ENCODE peak calls at places on chromosomes 5 and 9, in nine cellular contexts. H is heart right ventricle, T is left ventricle myocardium inferior, C is PC-3, R is mucosa of descending colon, J is ovary, Z is stomach, P is mesothelial cell of epicardium, O is endothelial cell. M is an unnamed sample.

GRCh38 chr5:55903121-55903701 is 52.1 kb downstream of the IL31RA start:
- DNase-seq in J (no peak), C (no peak), R (no peak), Z (no peak), T (no peak), P (no peak), H (no peak), O (no peak), M (peak; percentile 85)

GRCh38 chr5:96259211-96259772 is 173.8 kb downstream of the PCSK1 start:
- DNase-seq in T (no peak), J (no peak), O (no peak), H (no peak), R (no peak), C (peak; percentile 77), Z (no peak), P (no peak), M (no peak)

GRCh38 chr5:42994285-42995151 is 45.6 kb downstream of the ANXA2R start:
- DNase-seq in O (peak; percentile 47), H (peak; percentile 80), R (peak; percentile 88), Z (peak; percentile 78), T (peak; percentile 85), P (peak; percentile 88), J (peak; percentile 85), C (no peak), M (peak; percentile 87)

GRCh38 chr9:36263662-36264061 is 5.4 kb upstream of the GNE start:
- DNase-seq in J (no peak), O (no peak), H (no peak), R (no peak), P (no peak), C (no peak), T (no peak), Z (no peak), M (peak; percentile 13)

GRCh38 chr5:72456391-72457060 is 50.7 kb downstream of the ZNF366 start:
- DNase-seq in P (no peak), O (no peak), H (no peak), T (no peak), J (no peak), C (no peak), R (no peak), Z (no peak), M (no peak)

GRCh38 chr9:127589955-127590370 is 22.1 kb upstream of the STXBP1 start:
- DNase-seq in R (peak; percentile 58), O (peak; percentile 66), T (no peak), Z (peak; percentile 70), C (peak; percentile 71), H (peak; percentile 26), J (peak; percentile 74), P (peak; percentile 67), M (peak; percentile 55)

GRCh38 chr9:81690251-81690851 is 1.0 kb upstream of the TLE1 start:
- DNase-seq in P (peak; percentile 71), R (peak; percentile 80), O (peak; percentile 17), T (no peak), C (peak; percentile 89), J (peak; percentile 64), Z (peak; percentile 70), H (peak; percentile 27), M (peak; percentile 91)

GRCh38 chr5:5886812-5887486 is 464.5 kb downstream of the ICE1 start:
- DNase-seq in T (no peak), O (peak; percentile 76), C (peak; percentile 87), J (no peak), Z (peak; percentile 52), H (peak; percentile 17), R (peak; percentile 50), P (peak; percentile 48), M (no peak)

GRCh38 chr9:35538361-35539234 is 48.7 kb downstream of the RUSC2 start:
- DNase-seq in R (peak; percentile 48), P (peak; percentile 76), C (no peak), Z (peak; percentile 35), H (peak; percentile 76), O (peak; percentile 65), T (peak; percentile 74), J (peak; percentile 81), M (peak; percentile 94)

DNA sequence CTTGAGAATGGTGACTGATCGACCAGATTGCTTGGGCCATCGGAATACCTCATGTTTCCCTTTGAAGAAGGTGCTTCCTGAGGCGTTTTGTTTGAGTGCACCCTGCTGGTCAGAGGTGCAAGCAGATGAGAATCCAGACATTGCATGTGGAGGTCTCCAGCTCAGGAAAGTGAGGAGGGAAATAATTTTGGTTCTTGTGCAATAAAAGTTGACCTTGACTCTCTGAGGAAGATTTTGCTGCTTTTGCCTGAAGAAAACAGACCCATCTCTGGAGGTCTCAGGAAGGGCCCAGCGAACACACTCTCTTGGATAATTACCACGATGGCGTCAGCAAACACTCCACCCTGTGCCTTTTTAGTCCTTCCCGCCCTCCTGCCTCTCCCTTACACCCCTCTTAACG is 69.7 kb downstream of the GRAMD2B start:
- DNase-seq in P (no peak), O (no peak), T (no peak), Z (no peak), J (peak; percentile 72), H (no peak), C (peak; percentile 38), R (no peak), M (no peak)
- TF ChIP-seq CTCF in P (no peak), O (no peak), T (peak; percentile 54), Z (no peak), J (peak; percentile 28), H (peak; percentile 40), C (peak; percentile 60), R (no peak), M (no peak)

GRCh38 chr9:37970301-37971106 is 66.6 kb upstream of the SLC25A51 start:
- DNase-seq in T (no peak), Z (no peak), R (peak; percentile 35), J (no peak), H (no peak), C (no peak), O (no peak), P (no peak), M (no peak)

GRCh38 chr9:37974506-37975173 is 70.7 kb upstream of the SLC25A51 start:
- DNase-seq in C (peak; percentile 89), T (no peak), P (no peak), O (no peak), H (no peak), Z (no peak), J (no peak), R (peak; percentile 19), M (no peak)

GRCh38 chr9:37971691-37972090 is 67.8 kb upstream of the SLC25A51 start:
- DNase-seq in J (no peak), Z (no peak), P (no peak), C (no peak), H (no peak), T (no peak), R (no peak), O (no peak), M (no peak)

GRCh38 chr9:37971107-37971459 is 67.2 kb upstream of the SLC25A51 start:
- DNase-seq in J (no peak), R (peak; percentile 21), P (no peak), T (no peak), Z (no peak), O (no peak), C (peak; percentile 35), H (no peak), M (no peak)

GRCh38 chr9:37972346-37972745 is 68.4 kb upstream of the SLC25A51 start:
- DNase-seq in H (no peak), C (no peak), R (peak; percentile 12), J (no peak), T (no peak), Z (no peak), O (no peak), P (no peak), M (no peak)
- TF ChIP-seq CTCF in H (no peak), C (peak; percentile 19), R (no peak), J (no peak), T (no peak), Z (no peak), O (no peak), P (no peak), M (no peak)

DNA sequence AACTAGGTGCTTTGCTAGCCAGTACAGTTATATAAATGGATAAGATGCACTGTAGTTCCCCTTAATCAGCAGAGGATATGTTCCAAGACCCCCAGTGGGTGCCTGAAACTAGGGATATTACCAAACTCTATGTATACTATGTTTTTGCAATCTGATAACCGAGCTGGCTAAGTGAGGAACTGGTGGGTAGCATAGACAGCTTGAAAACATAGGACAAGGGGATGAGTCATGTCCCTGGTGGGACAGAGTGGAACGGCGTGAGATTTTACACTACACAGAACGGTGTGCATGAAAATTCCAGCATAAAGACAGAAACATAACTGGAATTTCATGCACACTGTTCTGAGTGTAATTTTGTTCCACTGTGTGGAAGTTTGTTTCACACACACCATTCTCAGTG is 86.9 kb downstream of the BASP1 start:
- DNase-seq in T (no peak), J (no peak), P (no peak), Z (no peak), O (no peak), C (no peak), H (no peak), R (no peak), M (no peak)
- TF ChIP-seq CTCF in T (no peak), J (no peak), P (no peak), Z (no peak), O (no peak), C (no peak), H (no peak), R (no peak), M (no peak)

GRCh38 chr9:75299324-75299723 is 211.0 kb downstream of the OSTF1 start:
- DNase-seq in T (no peak), C (peak; percentile 2), H (no peak), P (no peak), R (no peak), O (no peak), Z (no peak), J (no peak), M (no peak)
- TF ChIP-seq CTCF in T (no peak), C (no peak), H (no peak), P (no peak), R (no peak), O (no peak), Z (no peak), J (no peak), M (no peak)

M was measured in lower leg skin.